ENCODE peak calls at places on chromosomes 11 and 22, in seven cellular contexts. E, K, U, H, W, Y and N are unnamed samples.

GRCh38 chr22:22424210-22424800 is 84.2 kb downstream of the ZNF280B start:
- DNase-seq in W (no peak), K (no peak), H (no peak), U (no peak), E (no peak), Y (no peak), N (peak)

GRCh38 chr22:38034884-38035529 is 22.2 kb upstream of the PICK1 start:
- DNase-seq in U (no peak), Y (no peak), E (no peak), W (no peak), H (no peak), K (no peak), N (no peak)

GRCh38 chr11:117980716-117981115 is 5.5 kb upstream of the IL10RA start:
- DNase-seq in H (no peak), U (no peak), Y (no peak), K (no peak), E (no peak), W (no peak), N (no peak)

GRCh38 chr11:86799680-86800075 is 664 bp upstream of the PRSS23 start:
- DNase-seq in W (no peak), K (no peak), Y (no peak), H (no peak), U (no peak), E (no peak), N (no peak)

GRCh38 chr22:21624120-21624879 is 5.5 kb downstream of the YDJC start:
- DNase-seq in U (no peak), K (no peak), W (peak), E (no peak), H (no peak), Y (peak), N (peak)

GRCh38 chr11:69910519-69911309 is 91.5 kb upstream of the FGF3 start:
- DNase-seq in E (no peak), H (no peak), K (no peak), U (no peak), Y (no peak), W (no peak), N (no peak)

GRCh38 chr11:123407124-123407995 is 22.7 kb upstream of the GRAMD1B start:
- DNase-seq in U (peak), Y (peak), W (peak), E (peak), K (no peak), H (peak), N (peak)

GRCh38 chr11:76666408-76666807 is 4.1 kb downstream of the LRRC32 start:
- DNase-seq in W (peak), E (no peak), Y (no peak), K (no peak), U (no peak), H (no peak), N (no peak)

GRCh38 chr11:3820971-3821370 is 12.6 kb downstream of the PGAP2 start:
- DNase-seq in W (no peak), E (no peak), Y (no peak), U (no peak), K (no peak), H (no peak), N (no peak)

GRCh38 chr22:30542811-30543188 is 3.7 kb downstream of the SEC14L6 start:
- DNase-seq in U (no peak), K (no peak), W (no peak), H (no peak), E (no peak), Y (no peak), N (no peak)

GRCh38 chr11:30683176-30683575 is 97.0 kb upstream of the MPPED2 start:
- DNase-seq in H (no peak), K (no peak), E (no peak), Y (no peak), W (no peak), U (no peak), N (no peak)

GRCh38 chr11:133984828-133985227 is 28.1 kb upstream of the IGSF9B start:
- DNase-seq in K (no peak), W (no peak), H (no peak), Y (no peak), E (no peak), U (no peak), N (no peak)

GRCh38 chr11:64234840-64235379 is 526 bp downstream of the VEGFB start:
- DNase-seq in E (no peak), K (no peak), W (no peak), H (no peak), Y (peak), U (no peak), N (peak)

GRCh38 chr11:125062931-125063428 is at the start of gene SLC37A2:
- DNase-seq in Y (peak), E (peak), H (no peak), K (no peak), U (peak), W (peak), N (no peak)

GRCh38 chr11:68206211-68206610 is 6.9 kb downstream of the KMT5B start:
- DNase-seq in H (peak), E (peak), Y (no peak), U (peak), W (peak), K (no peak), N (peak)

GRCh38 chr11:76206327-76207081 is at the start of gene WNT11:
- DNase-seq in E (peak), W (peak), Y (peak), K (no peak), H (peak), U (peak), N (no peak)

GRCh38 chr11:26473216-26474194 is 98.6 kb downstream of the MUC15 start:
- DNase-seq in Y (no peak), W (no peak), K (no peak), U (no peak), H (no peak), E (no peak), N (peak)

GRCh38 chr11:66643745-66644437 is 5.4 kb downstream of the RBM4 start:
- DNase-seq in E (no peak), W (no peak), U (no peak), Y (no peak), K (no peak), H (no peak), N (no peak)

GRCh38 chr11:45331839-45332485 is 45.8 kb upstream of the SYT13 start:
- DNase-seq in Y (no peak), E (no peak), U (no peak), W (no peak), K (no peak), H (peak), N (no peak)

GRCh38 chr11:72814139-72814830 is at the start of gene ATG16L2:
- DNase-seq in H (peak), E (peak), K (peak), W (peak), U (peak), Y (peak), N (peak)

GRCh38 chr22:21042978-21043855 is 2.5 kb upstream of the LRRC74B start:
- DNase-seq in W (no peak), E (no peak), U (no peak), H (no peak), Y (no peak), K (no peak), N (no peak)

GRCh38 chr11:45650166-45651095 is 15.0 kb downstream of the CHST1 start:
- DNase-seq in U (no peak), H (no peak), W (no peak), K (no peak), Y (no peak), E (no peak), N (no peak)

GRCh38 chr11:27621440-27622161 is 78.7 kb downstream of the BDNF start:
- DNase-seq in Y (no peak), E (no peak), W (peak), K (no peak), U (no peak), H (no peak), N (no peak)

GRCh38 chr22:20573176-20573829 is 65.9 kb downstream of the MED15 start:
- DNase-seq in U (no peak), H (no peak), W (peak), K (no peak), Y (no peak), E (no peak), N (no peak)

GRCh38 chr11:49432242-49432848 is 223.9 kb upstream of the FOLH1 start:
- DNase-seq in U (no peak), Y (no peak), E (no peak), K (no peak), W (no peak), H (peak), N (no peak)

GRCh38 chr22:36155702-36156101 is 4.9 kb downstream of the APOL3 start:
- DNase-seq in E (no peak), K (peak), U (no peak), W (peak), Y (peak), H (no peak), N (no peak)

GRCh38 chr11:62925745-62926668 is 4.8 kb upstream of the CHRM1 start:
- DNase-seq in W (no peak), K (no peak), E (no peak), H (no peak), U (no peak), Y (peak), N (no peak)

GRCh38 chr11:73367482-73368024 is 8.6 kb upstream of the RELT start:
- DNase-seq in Y (peak), E (no peak), W (no peak), H (no peak), U (no peak), K (no peak), N (no peak)

GRCh38 chr22:24443668-24444067 is 16.3 kb downstream of the ADORA2A start:
- DNase-seq in E (no peak), U (no peak), H (no peak), W (no peak), Y (no peak), K (no peak), N (no peak)

GRCh38 chr11:17750817-17751165 is 16.2 kb downstream of the KCNC1 start:
- DNase-seq in E (no peak), W (no peak), Y (no peak), K (no peak), U (no peak), H (no peak), N (no peak)

GRCh38 chr11:27290261-27290660 is 72.8 kb downstream of the CCDC34 start:
- DNase-seq in W (no peak), H (no peak), E (no peak), U (no peak), K (no peak), Y (no peak), N (peak)

GRCh38 chr11:30412509-30412908 is 89.6 kb downstream of the ARL14EP start:
- DNase-seq in K (no peak), H (no peak), Y (no peak), W (no peak), E (no peak), U (no peak), N (no peak)

GRCh38 chr11:34809191-34810106 is 106.7 kb downstream of the APIP start:
- DNase-seq in H (no peak), W (peak), U (peak), K (no peak), E (no peak), Y (no peak), N (no peak)

GRCh38 chr11:81495699-81496292 is 1237.9 kb downstream of the FAM181B start:
- DNase-seq in E (no peak), Y (no peak), U (no peak), K (no peak), W (no peak), H (no peak), N (no peak)

GRCh38 chr11:126963603-126964353 is 36.8 kb downstream of the KIRREL3 start:
- DNase-seq in H (no peak), E (no peak), Y (no peak), W (peak), U (no peak), K (no peak), N (no peak)